ENCODE peak calls at places on chromosomes 16 and 17, in seven cellular contexts. Y is brain microvascular endothelial cell; N is uterus; V is activated T-helper 9 cell treated with anti-CD3 and anti-CD28 coated beads, Interleukin-2, amount 50 U/mL, for 16 hours; Z is EH; I is GM18507; M is HEK293T. A is an unnamed sample.

GRCh38 chr17:17524091-17524490 is 27.9 kb upstream of the RASD1 start:
- DNase-seq in Z (no peak), N (no peak), I (no peak), M (no peak), V (no peak), Y (no peak), A (no peak)

GRCh38 chr17:40352779-40353394 is 11.7 kb downstream of the GJD3 start:
- DNase-seq in Y (no peak), N (no peak), I (no peak), Z (no peak), M (no peak), V (no peak), A (no peak)

GRCh38 chr17:2151634-2152033 is 96.7 kb downstream of the HIC1 start:
- DNase-seq in M (no peak), Y (no peak), Z (peak), I (no peak), V (no peak), N (no peak), A (no peak)

GRCh38 chr17:998111-998510 is 1.2 kb downstream of the TIMM22 start:
- DNase-seq in Z (no peak), N (no peak), I (no peak), M (no peak), Y (no peak), V (no peak), A (no peak)

GRCh38 chr17:58271532-58271931 is 9.2 kb downstream of the MPO start:
- DNase-seq in I (no peak), M (no peak), N (no peak), Y (no peak), Z (no peak), V (no peak), A (no peak)

GRCh38 chr17:54982399-54982798 is 13.8 kb downstream of the STXBP4 start:
- DNase-seq in N (no peak), Y (peak), I (no peak), M (no peak), V (no peak), Z (peak), A (no peak)

GRCh38 chr16:51110618-51111234 is 40.3 kb downstream of the SALL1 start:
- DNase-seq in I (no peak), V (no peak), Y (no peak), Z (no peak), N (no peak), M (no peak), A (no peak)

GRCh38 chr16:81796035-81796434 is 16.9 kb downstream of the PLCG2 start:
- DNase-seq in N (no peak), Z (no peak), V (no peak), Y (no peak), I (no peak), M (no peak), A (no peak)

GRCh38 chr16:71214771-71215381 is 15.6 kb downstream of the HYDIN start:
- DNase-seq in N (no peak), M (no peak), I (no peak), Y (no peak), Z (peak), V (no peak), A (no peak)

GRCh38 chr17:8518858-8519257 is 83.2 kb downstream of the NDEL1 start:
- DNase-seq in Z (no peak), Y (no peak), V (no peak), I (no peak), N (no peak), M (no peak), A (no peak)

GRCh38 chr17:78933025-78933958 is 8.1 kb upstream of the TIMP2 start:
- DNase-seq in M (peak), Y (peak), I (peak), N (peak), Z (peak), V (peak), A (no peak)

GRCh38 chr17:27928546-27928945 is 35.4 kb upstream of the LYRM9 start:
- DNase-seq in M (no peak), Z (no peak), N (no peak), Y (no peak), V (no peak), I (no peak), A (no peak)

GRCh38 chr16:12010388-12011251 is 34.1 kb downstream of the SNX29 start:
- DNase-seq in Z (peak), N (no peak), M (no peak), V (no peak), Y (no peak), I (no peak), A (no peak)

GRCh38 chr17:55086635-55087058 is 118.1 kb downstream of the STXBP4 start:
- DNase-seq in Y (peak), M (no peak), Z (peak), I (no peak), N (no peak), V (no peak), A (no peak)

GRCh38 chr17:338442-339192 is 14.0 kb downstream of the RPH3AL start:
- DNase-seq in I (no peak), Y (no peak), N (no peak), V (no peak), M (no peak), Z (no peak), A (no peak)

GRCh38 chr17:71828182-71828596 is 292.6 kb upstream of the SOX9 start:
- DNase-seq in Z (peak), N (no peak), Y (peak), M (peak), I (no peak), V (no peak), A (peak)

GRCh38 chr17:68707032-68707431 is 105.9 kb upstream of the FAM20A start:
- DNase-seq in Z (peak), Y (peak), I (no peak), V (no peak), N (no peak), M (no peak), A (peak)

GRCh38 chr16:89119161-89119621 is 25.5 kb downstream of the ACSF3 start:
- DNase-seq in Z (no peak), Y (no peak), I (no peak), N (no peak), V (no peak), M (no peak), A (no peak)

GRCh38 chr17:5468075-5468473 is 708 bp downstream of the DHX33 start:
- DNase-seq in V (no peak), Y (no peak), Z (no peak), M (peak), I (no peak), N (no peak), A (no peak)

GRCh38 chr17:81250286-81251090 is 11.4 kb downstream of the NDUFAF8 start:
- DNase-seq in I (no peak), Y (no peak), M (no peak), V (no peak), N (no peak), Z (no peak), A (no peak)

GRCh38 chr17:76441681-76442340 is 11.1 kb downstream of the UBE2O start:
- DNase-seq in Z (no peak), V (no peak), N (no peak), Y (no peak), I (no peak), M (no peak), A (peak)

GRCh38 chr16:1042776-1043349 is 29.7 kb upstream of the SSTR5 start:
- DNase-seq in V (no peak), M (peak), Z (no peak), Y (no peak), N (no peak), I (no peak), A (no peak)

GRCh38 chr17:64174686-64175456 is 44.9 kb upstream of the ERN1 start:
- DNase-seq in M (no peak), N (no peak), V (no peak), Z (peak), Y (peak), I (no peak), A (no peak)

GRCh38 chr16:85697441-85697840 is 8.7 kb upstream of the GINS2 start:
- DNase-seq in Y (no peak), V (no peak), I (no peak), M (no peak), Z (no peak), N (no peak), A (no peak)

GRCh38 chr17:77560417-77560816 is 398.1 kb upstream of the TNRC6C start:
- DNase-seq in V (no peak), I (no peak), N (no peak), Z (no peak), Y (no peak), M (no peak), A (no peak)

GRCh38 chr17:56213031-56213430 is 59.8 kb downstream of the ANKFN1 start:
- DNase-seq in Z (no peak), Y (no peak), M (no peak), N (no peak), I (no peak), V (no peak), A (no peak)

GRCh38 chr17:76179496-76180467 is 38.7 kb upstream of the FOXJ1 start:
- DNase-seq in Z (peak), V (no peak), N (no peak), I (no peak), Y (no peak), M (no peak), A (no peak)

GRCh38 chr16:84741351-84741791 is 41.6 kb downstream of the USP10 start:
- DNase-seq in Y (no peak), Z (peak), V (no peak), I (no peak), N (no peak), M (no peak), A (no peak)

GRCh38 chr17:40190197-40191021 is 13.1 kb downstream of the RAPGEFL1 start:
- DNase-seq in N (no peak), V (no peak), Y (no peak), Z (peak), M (peak), I (no peak), A (peak)

GRCh38 chr17:41812176-41813038 is at the start of gene FKBP10:
- DNase-seq in I (no peak), V (no peak), N (peak), Z (peak), Y (peak), M (peak), A (peak)

GRCh38 chr16:14249291-14250032 is 178.3 kb downstream of the MRTFB start:
- DNase-seq in V (peak), N (peak), Y (peak), Z (peak), M (peak), I (peak), A (peak)

GRCh38 chr17:64443086-64443760 is 5.7 kb upstream of the MILR1 start:
- DNase-seq in V (no peak), Y (no peak), N (no peak), I (no peak), Z (no peak), M (no peak), A (no peak)

GRCh38 chr16:85381738-85382592 is 231.2 kb upstream of the GSE1 start:
- DNase-seq in V (no peak), N (no peak), Z (no peak), I (no peak), M (no peak), Y (peak), A (no peak)